ENCODE peak calls at places on chromosomes 6 and 20, in seven cellular contexts. One of them, this sample, is unnamed.

GRCh38 chr20:63416631-63417030 is 55.5 kb upstream of the CHRNA4 start:
- DNase-seq in progenitor cell of endocrine pancreas: no peak
- DNase-seq in activated T-cell treated with anti-CD3 and anti-CD28 coated beads, Interleukin-2, amount 50 U/mL, for 4 hours: no peak
- DNase-seq in NAMALWA: no peak
- DNase-seq in CD8-positive, alpha-beta memory T cell: no peak
- DNase-seq in memory B cell: no peak
- DNase-seq in GM03348: no peak
- DNase-seq in this sample: no peak

GRCh38 chr6:37141291-37142046 is 28.5 kb upstream of the PIM1 start:
- DNase-seq in NAMALWA: no peak
- DNase-seq in GM03348: peak; percentile 54
- DNase-seq in activated T-cell treated with anti-CD3 and anti-CD28 coated beads, Interleukin-2, amount 50 U/mL, for 4 hours: no peak
- DNase-seq in progenitor cell of endocrine pancreas: no peak
- DNase-seq in memory B cell: no peak
- DNase-seq in CD8-positive, alpha-beta memory T cell: no peak
- DNase-seq in this sample: peak; percentile 82

GRCh38 chr6:109867009-109867969 is 110.8 kb upstream of the GPR6 start:
- DNase-seq in GM03348: no peak
- DNase-seq in memory B cell: no peak
- DNase-seq in NAMALWA: no peak
- DNase-seq in activated T-cell treated with anti-CD3 and anti-CD28 coated beads, Interleukin-2, amount 50 U/mL, for 4 hours: no peak
- DNase-seq in CD8-positive, alpha-beta memory T cell: no peak
- DNase-seq in progenitor cell of endocrine pancreas: no peak
- DNase-seq in this sample: no peak

GRCh38 chr20:44287272-44288097 is 23.5 kb downstream of the FITM2 start:
- DNase-seq in activated T-cell treated with anti-CD3 and anti-CD28 coated beads, Interleukin-2, amount 50 U/mL, for 4 hours: no peak
- DNase-seq in progenitor cell of endocrine pancreas: no peak
- DNase-seq in memory B cell: no peak
- DNase-seq in NAMALWA: no peak
- DNase-seq in CD8-positive, alpha-beta memory T cell: no peak
- DNase-seq in GM03348: no peak
- DNase-seq in this sample: no peak

GRCh38 chr6:135680964-135681913 is 170.3 kb upstream of the PDE7B start:
- DNase-seq in CD8-positive, alpha-beta memory T cell: no peak
- DNase-seq in progenitor cell of endocrine pancreas: no peak
- DNase-seq in NAMALWA: no peak
- DNase-seq in activated T-cell treated with anti-CD3 and anti-CD28 coated beads, Interleukin-2, amount 50 U/mL, for 4 hours: no peak
- DNase-seq in memory B cell: no peak
- DNase-seq in GM03348: no peak
- DNase-seq in this sample: no peak

GRCh38 chr6:53042112-53042511 is 23.1 kb upstream of the FBXO9 start:
- DNase-seq in CD8-positive, alpha-beta memory T cell: no peak
- DNase-seq in memory B cell: no peak
- DNase-seq in progenitor cell of endocrine pancreas: no peak
- DNase-seq in activated T-cell treated with anti-CD3 and anti-CD28 coated beads, Interleukin-2, amount 50 U/mL, for 4 hours: no peak
- DNase-seq in NAMALWA: no peak
- DNase-seq in GM03348: peak; percentile 66
- DNase-seq in this sample: peak; percentile 91

GRCh38 chr6:106702046-106702445 is 72.7 kb downstream of the QRSL1 start:
- DNase-seq in progenitor cell of endocrine pancreas: no peak
- DNase-seq in NAMALWA: peak; percentile 90
- DNase-seq in GM03348: no peak
- DNase-seq in memory B cell: no peak
- DNase-seq in CD8-positive, alpha-beta memory T cell: no peak
- DNase-seq in activated T-cell treated with anti-CD3 and anti-CD28 coated beads, Interleukin-2, amount 50 U/mL, for 4 hours: no peak
- DNase-seq in this sample: no peak

GRCh38 chr6:79084693-79085092 is 6.6 kb upstream of the PHIP start:
- DNase-seq in activated T-cell treated with anti-CD3 and anti-CD28 coated beads, Interleukin-2, amount 50 U/mL, for 4 hours: no peak
- DNase-seq in CD8-positive, alpha-beta memory T cell: no peak
- DNase-seq in NAMALWA: no peak
- DNase-seq in memory B cell: no peak
- DNase-seq in progenitor cell of endocrine pancreas: no peak
- DNase-seq in GM03348: no peak
- DNase-seq in this sample: peak; percentile 44

GRCh38 chr6:128208851-128209580 is 308.2 kb upstream of the THEMIS start:
- DNase-seq in GM03348: peak; percentile 55
- DNase-seq in progenitor cell of endocrine pancreas: no peak
- DNase-seq in NAMALWA: no peak
- DNase-seq in memory B cell: no peak
- DNase-seq in activated T-cell treated with anti-CD3 and anti-CD28 coated beads, Interleukin-2, amount 50 U/mL, for 4 hours: no peak
- DNase-seq in CD8-positive, alpha-beta memory T cell: no peak
- DNase-seq in this sample: peak; percentile 10

GRCh38 chr6:158630944-158631616 is 13.5 kb downstream of the DYNLT1 start:
- DNase-seq in memory B cell: no peak
- DNase-seq in activated T-cell treated with anti-CD3 and anti-CD28 coated beads, Interleukin-2, amount 50 U/mL, for 4 hours: no peak
- DNase-seq in progenitor cell of endocrine pancreas: no peak
- DNase-seq in GM03348: peak; percentile 75
- DNase-seq in CD8-positive, alpha-beta memory T cell: no peak
- DNase-seq in NAMALWA: no peak
- DNase-seq in this sample: peak; percentile 49

GRCh38 chr6:34246563-34247391 is 2.0 kb downstream of the SMIM29 start:
- DNase-seq in CD8-positive, alpha-beta memory T cell: peak; percentile 17
- DNase-seq in activated T-cell treated with anti-CD3 and anti-CD28 coated beads, Interleukin-2, amount 50 U/mL, for 4 hours: peak; percentile 44
- DNase-seq in GM03348: peak; percentile 18
- DNase-seq in NAMALWA: peak; percentile 87
- DNase-seq in memory B cell: peak; percentile 64
- DNase-seq in progenitor cell of endocrine pancreas: no peak
- DNase-seq in this sample: no peak

GRCh38 chr6:152634773-152635172 is 2.4 kb downstream of the SYNE1 start:
- DNase-seq in GM03348: no peak
- DNase-seq in CD8-positive, alpha-beta memory T cell: peak; percentile 47
- DNase-seq in progenitor cell of endocrine pancreas: no peak
- DNase-seq in activated T-cell treated with anti-CD3 and anti-CD28 coated beads, Interleukin-2, amount 50 U/mL, for 4 hours: no peak
- DNase-seq in NAMALWA: no peak
- DNase-seq in memory B cell: no peak
- DNase-seq in this sample: no peak

GRCh38 chr20:31633339-31633914 is 4.3 kb upstream of the COX4I2 start:
- DNase-seq in GM03348: no peak
- DNase-seq in CD8-positive, alpha-beta memory T cell: no peak
- DNase-seq in memory B cell: no peak
- DNase-seq in progenitor cell of endocrine pancreas: no peak
- DNase-seq in activated T-cell treated with anti-CD3 and anti-CD28 coated beads, Interleukin-2, amount 50 U/mL, for 4 hours: no peak
- DNase-seq in NAMALWA: no peak
- DNase-seq in this sample: no peak

This sample was measured in fibroblast of gingiva.